ENCODE peak calls at places on chromosome 7, in four cellular contexts. One of them, this sample, is unnamed.

GRCh38 chr7:70238171-70238575 is 639.9 kb downstream of the AUTS2 start:
- DNase-seq in K562: no peak
- DNase-seq in HL-60: no peak
- DNase-seq in GM12878: peak; percentile 93
- DNase-seq in this sample: peak; percentile 20

GRCh38 chr7:117069379-117069778 is 116.1 kb downstream of the ST7 start:
- DNase-seq in GM12878: peak; percentile 35
- DNase-seq in K562: no peak
- DNase-seq in HL-60: no peak
- DNase-seq in this sample: no peak

GRCh38 chr7:127396184-127396583 is 3.7 kb upstream of the ZNF800 start:
- DNase-seq in K562: peak; percentile 48
- DNase-seq in HL-60: peak; percentile 90
- DNase-seq in GM12878: no peak
- DNase-seq in this sample: no peak

GRCh38 chr7:44325811-44326241 is 432 bp upstream of the CAMK2B start:
- DNase-seq in HL-60: no peak
- DNase-seq in GM12878: no peak
- DNase-seq in K562: no peak
- DNase-seq in this sample: no peak

GRCh38 chr7:2106920-2107319 is 125.8 kb downstream of the MAD1L1 start:
- DNase-seq in HL-60: no peak
- DNase-seq in GM12878: no peak
- DNase-seq in K562: no peak
- DNase-seq in this sample: no peak

GRCh38 chr7:36400606-36401005 is 10.9 kb downstream of the ANLN start:
- DNase-seq in K562: no peak
- DNase-seq in GM12878: no peak
- DNase-seq in HL-60: no peak
- DNase-seq in this sample: no peak

GRCh38 chr7:2024227-2024918 is 208.4 kb downstream of the MAD1L1 start:
- DNase-seq in GM12878: no peak
- DNase-seq in HL-60: peak; percentile 16
- DNase-seq in K562: no peak
- DNase-seq in this sample: no peak

GRCh38 chr7:127667017-127667670 is 15.2 kb downstream of the SND1 start:
- DNase-seq in K562: no peak
- DNase-seq in HL-60: no peak
- DNase-seq in GM12878: no peak
- DNase-seq in this sample: no peak

GRCh38 chr7:117087639-117088396 is 134.5 kb downstream of the ST7 start:
- DNase-seq in HL-60: no peak
- DNase-seq in GM12878: no peak
- DNase-seq in K562: no peak
- DNase-seq in this sample: no peak

GRCh38 chr7:91645542-91645941 is 235.0 kb downstream of the MTERF1 start:
- DNase-seq in GM12878: no peak
- DNase-seq in K562: no peak
- DNase-seq in HL-60: no peak
- DNase-seq in this sample: no peak

GRCh38 chr7:100053201-100053600 is 3.6 kb downstream of the ZSCAN21 start:
- DNase-seq in HL-60: peak; percentile 69
- DNase-seq in GM12878: no peak
- DNase-seq in K562: peak; percentile 49
- DNase-seq in this sample: peak; percentile 26

GRCh38 chr7:155496267-155497005 is 38.5 kb downstream of the EN2 start:
- DNase-seq in GM12878: no peak
- DNase-seq in HL-60: no peak
- DNase-seq in K562: no peak
- DNase-seq in this sample: no peak
- TF ChIP-seq SPI1 in GM12878: no peak
- TF ChIP-seq SPI1 in HL-60: no peak
- TF ChIP-seq SPI1 in K562: no peak
- TF ChIP-seq SPI1 in this sample: no peak

GRCh38 chr7:7562736-7563135 is 3.9 kb upstream of the MIOS start:
- DNase-seq in GM12878: no peak
- DNase-seq in HL-60: no peak
- DNase-seq in K562: no peak
- DNase-seq in this sample: no peak
- TF ChIP-seq SPI1 in GM12878: no peak
- TF ChIP-seq SPI1 in HL-60: no peak
- TF ChIP-seq SPI1 in K562: no peak
- TF ChIP-seq SPI1 in this sample: no peak

DNA sequence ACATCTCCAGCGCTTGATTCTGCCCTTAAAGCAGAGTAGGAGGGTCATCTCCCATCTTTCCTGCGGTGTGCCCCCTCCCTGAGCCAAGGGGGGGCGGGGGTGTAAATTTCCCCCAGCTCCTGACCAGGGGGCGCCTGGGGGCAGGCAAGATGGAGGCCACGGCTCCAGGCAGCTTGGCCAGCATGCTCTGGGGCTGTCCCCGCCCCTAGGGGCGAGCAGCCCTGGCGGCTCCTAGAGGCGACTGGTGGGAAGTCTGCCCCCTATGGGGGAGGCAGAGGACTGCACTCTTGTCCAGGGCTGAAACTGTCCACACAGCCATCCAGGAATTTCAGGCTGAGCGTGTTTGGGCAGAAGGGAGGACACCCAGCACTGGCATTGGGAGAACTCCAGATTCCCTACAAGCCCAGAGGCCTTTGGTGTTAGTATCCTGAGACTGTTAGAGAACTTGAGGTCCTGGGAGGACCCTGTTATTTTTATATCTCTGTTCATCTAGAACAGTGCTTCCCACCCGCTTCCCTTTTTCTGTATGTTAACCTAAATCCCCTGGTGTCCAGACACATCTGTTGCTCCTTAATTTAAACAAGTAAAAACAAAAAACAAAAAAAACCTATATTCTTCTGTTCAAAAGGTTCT is 4.6 kb downstream of the STRA8 start:
- DNase-seq in HL-60: no peak
- DNase-seq in GM12878: no peak
- DNase-seq in K562: peak; percentile 92
- DNase-seq in this sample: no peak
- TF ChIP-seq SPI1 in HL-60: no peak
- TF ChIP-seq SPI1 in GM12878: no peak
- TF ChIP-seq SPI1 in K562: no peak
- TF ChIP-seq SPI1 in this sample: no peak

GRCh38 chr7:46369933-46370654 is 449.0 kb upstream of the IGFBP3 start:
- DNase-seq in K562: no peak
- DNase-seq in GM12878: no peak
- DNase-seq in HL-60: no peak
- DNase-seq in this sample: no peak

GRCh38 chr7:46363688-46364087 is 442.6 kb upstream of the IGFBP3 start:
- DNase-seq in GM12878: no peak
- DNase-seq in K562: no peak
- DNase-seq in HL-60: no peak
- DNase-seq in this sample: no peak

DNA sequence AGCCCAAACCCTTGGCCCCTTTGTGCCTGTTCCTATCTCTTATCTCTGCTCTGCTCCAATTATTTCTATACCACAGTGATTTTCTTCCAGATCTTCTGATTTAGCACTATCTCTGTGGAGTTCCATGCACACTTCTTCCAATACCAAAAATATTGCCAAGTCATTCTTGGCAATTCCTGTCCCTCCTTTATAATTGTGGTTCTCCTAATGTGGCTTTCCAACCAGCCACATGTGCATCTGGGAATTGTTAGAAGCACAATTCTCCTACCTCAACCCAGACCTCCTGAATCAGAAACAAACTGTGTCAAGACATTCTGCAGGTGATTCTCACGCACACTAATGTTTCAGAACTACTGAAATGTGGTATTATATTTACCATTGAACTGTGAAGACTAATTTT is 447.8 kb upstream of the IGFBP3 start:
- DNase-seq in GM12878: no peak
- DNase-seq in HL-60: no peak
- DNase-seq in K562: no peak
- DNase-seq in this sample: no peak
- TF ChIP-seq SPI1 in GM12878: no peak
- TF ChIP-seq SPI1 in HL-60: no peak
- TF ChIP-seq SPI1 in K562: no peak
- TF ChIP-seq SPI1 in this sample: no peak

DNA sequence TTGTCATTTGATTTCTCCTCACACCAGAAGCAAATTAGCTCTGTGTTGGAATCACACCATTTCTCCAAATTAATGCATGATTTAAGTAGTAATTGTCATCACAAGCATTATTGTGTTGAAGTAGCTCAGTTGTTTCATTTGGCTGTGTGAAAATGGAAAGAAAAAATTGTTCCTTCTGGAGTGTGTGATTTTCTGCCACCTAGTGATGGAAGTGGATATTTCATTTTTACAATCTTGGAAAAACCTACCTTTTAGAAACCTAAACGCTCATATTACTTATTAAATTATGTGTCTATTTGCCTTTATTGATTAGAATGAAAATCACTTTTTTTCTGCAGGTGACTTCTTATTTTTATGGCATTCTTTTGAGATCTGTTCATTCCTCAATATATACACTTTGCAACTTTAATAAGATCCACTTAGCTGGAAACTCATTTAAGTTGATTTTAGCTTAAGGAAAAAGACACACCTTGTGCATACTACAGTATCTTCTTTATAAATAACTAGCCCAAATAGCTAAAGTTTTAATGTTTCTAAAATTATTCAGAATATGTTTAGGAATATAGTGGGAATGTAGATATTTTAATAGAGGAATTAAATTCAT is 50.0 kb downstream of the SRI start:
- DNase-seq in GM12878: no peak
- DNase-seq in K562: peak; percentile 9
- DNase-seq in HL-60: no peak
- DNase-seq in this sample: no peak
- TF ChIP-seq SPI1 in GM12878: no peak
- TF ChIP-seq SPI1 in K562: no peak
- TF ChIP-seq SPI1 in HL-60: no peak
- TF ChIP-seq SPI1 in this sample: no peak

GRCh38 chr7:105648561-105649401 is 67.5 kb upstream of the EFCAB10 start:
- DNase-seq in HL-60: no peak
- DNase-seq in K562: peak; percentile 51
- DNase-seq in GM12878: no peak
- DNase-seq in this sample: no peak
- TF ChIP-seq SPI1 in HL-60: no peak
- TF ChIP-seq SPI1 in K562: peak; percentile 37
- TF ChIP-seq SPI1 in GM12878: no peak
- TF ChIP-seq SPI1 in this sample: no peak

GRCh38 chr7:130959743-130960207 is 225.8 kb upstream of the KLF14 start:
- DNase-seq in HL-60: peak; percentile 38
- DNase-seq in GM12878: no peak
- DNase-seq in K562: peak; percentile 53
- DNase-seq in this sample: no peak

GRCh38 chr7:130961128-130961601 is 227.2 kb upstream of the KLF14 start:
- DNase-seq in GM12878: peak; percentile 98
- DNase-seq in HL-60: peak; percentile 40
- DNase-seq in K562: no peak
- DNase-seq in this sample: peak; percentile 28

GRCh38 chr7:130962109-130962508 is 228.1 kb upstream of the KLF14 start:
- DNase-seq in K562: no peak
- DNase-seq in GM12878: no peak
- DNase-seq in HL-60: no peak
- DNase-seq in this sample: no peak

GRCh38 chr7:130958846-130959245 is 224.8 kb upstream of the KLF14 start:
- DNase-seq in HL-60: no peak
- DNase-seq in K562: no peak
- DNase-seq in GM12878: no peak
- DNase-seq in this sample: no peak

DNA sequence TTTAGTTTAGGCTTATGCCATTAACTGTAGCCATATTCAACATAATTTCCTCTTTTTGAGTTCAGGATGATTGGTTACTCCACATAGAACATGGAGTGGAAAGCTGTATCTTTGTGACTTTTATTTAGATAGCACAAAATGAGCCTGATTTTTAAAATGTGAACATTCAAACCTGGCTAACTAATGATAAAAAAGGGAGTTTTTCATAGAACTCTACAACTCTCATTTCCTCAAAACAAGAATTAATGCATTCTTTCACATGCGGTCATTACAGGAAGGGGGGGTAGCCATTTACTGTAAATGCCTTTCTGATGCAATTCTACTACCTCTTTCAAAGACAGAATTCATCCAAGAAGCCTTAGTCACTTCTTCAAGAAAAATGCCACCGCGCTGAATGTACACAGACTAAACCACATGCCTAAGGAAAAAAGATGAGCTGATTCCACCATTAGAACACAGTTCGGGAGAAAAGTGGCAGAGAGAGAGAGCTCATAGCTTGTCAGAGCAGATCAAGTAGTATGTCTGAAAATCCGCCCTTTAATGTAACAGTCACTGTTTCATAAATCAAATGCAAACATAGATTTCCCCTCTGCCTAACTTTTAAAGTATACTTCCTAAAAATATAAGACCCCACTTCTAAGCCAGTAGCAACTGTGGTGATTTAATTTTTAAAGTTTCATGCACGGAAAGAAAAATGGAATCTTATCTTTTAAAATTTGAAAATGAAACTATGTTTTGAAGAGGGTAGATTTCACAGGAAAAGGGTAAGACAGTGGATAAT is 226.4 kb upstream of the KLF14 start:
- DNase-seq in K562: peak; percentile 36
- DNase-seq in HL-60: peak; percentile 72
- DNase-seq in GM12878: peak; percentile 73
- DNase-seq in this sample: no peak
- TF ChIP-seq SPI1 in K562: no peak
- TF ChIP-seq SPI1 in HL-60: peak; percentile 64
- TF ChIP-seq SPI1 in GM12878: peak; percentile 94
- TF ChIP-seq SPI1 in this sample: peak; percentile 92

GRCh38 chr7:20275637-20276036 is 55.1 kb upstream of the ITGB8 start:
- DNase-seq in K562: no peak
- DNase-seq in HL-60: no peak
- DNase-seq in GM12878: no peak
- DNase-seq in this sample: no peak
- TF ChIP-seq SPI1 in K562: no peak
- TF ChIP-seq SPI1 in HL-60: no peak
- TF ChIP-seq SPI1 in GM12878: no peak
- TF ChIP-seq SPI1 in this sample: no peak

This sample was measured in GM12891.